ENCODE peak calls at places on chromosome 10, in five cellular contexts. One of them, this sample, is unnamed. For H3K27me3, the result is how much of the 10 kb centered on the place peaks cover.

GRCh38 chr10:62885656-62886461 is 69.7 kb upstream of the EGR2 start:
- DNase-seq in tibial artery: no peak
- DNase-seq in upper lobe of left lung: no peak
- DNase-seq in trophoblast cell: no peak
- DNase-seq in lower lobe of right lung: no peak
- DNase-seq in this sample: no peak

GRCh38 chr10:99007457-99007856 is 228.2 kb downstream of the HPSE2 start:
- DNase-seq in tibial artery: no peak
- DNase-seq in upper lobe of left lung: no peak
- DNase-seq in trophoblast cell: no peak
- DNase-seq in lower lobe of right lung: no peak
- DNase-seq in this sample: no peak

GRCh38 chr10:99296605-99297004 is 32.6 kb upstream of the CNNM1 start:
- DNase-seq in tibial artery: no peak
- DNase-seq in upper lobe of left lung: no peak
- DNase-seq in trophoblast cell: no peak
- DNase-seq in lower lobe of right lung: no peak
- DNase-seq in this sample: no peak

GRCh38 chr10:1188556-1189135 is 132.5 kb downstream of the WDR37 start:
- DNase-seq in tibial artery: no peak
- DNase-seq in upper lobe of left lung: no peak
- DNase-seq in trophoblast cell: no peak
- DNase-seq in lower lobe of right lung: peak
- DNase-seq in this sample: no peak

GRCh38 chr10:42769653-42770052 is 12.9 kb upstream of the BMS1 start:
- DNase-seq in tibial artery: no peak
- DNase-seq in upper lobe of left lung: peak
- DNase-seq in trophoblast cell: peak
- DNase-seq in lower lobe of right lung: no peak
- DNase-seq in this sample: no peak

GRCh38 chr10:107163904-107164861 is at the start of gene SORCS1:
- DNase-seq in tibial artery: no peak
- DNase-seq in upper lobe of left lung: peak
- DNase-seq in trophoblast cell: no peak
- DNase-seq in lower lobe of right lung: no peak
- DNase-seq in this sample: no peak

GRCh38 chr10:3186365-3186764 is 13.8 kb upstream of the PITRM1 start:
- DNase-seq in tibial artery: no peak
- DNase-seq in upper lobe of left lung: no peak
- DNase-seq in trophoblast cell: no peak
- DNase-seq in lower lobe of right lung: no peak
- DNase-seq in this sample: peak

GRCh38 chr10:73920084-73920483 is 9.2 kb downstream of the PLAU start:
- DNase-seq in tibial artery: peak
- DNase-seq in upper lobe of left lung: no peak
- DNase-seq in trophoblast cell: peak
- DNase-seq in lower lobe of right lung: no peak
- DNase-seq in this sample: no peak

GRCh38 chr10:24900888-24901685 is 51.3 kb downstream of the PRTFDC1 start:
- DNase-seq in tibial artery: no peak
- DNase-seq in upper lobe of left lung: no peak
- DNase-seq in trophoblast cell: no peak
- DNase-seq in lower lobe of right lung: no peak
- DNase-seq in this sample: no peak

GRCh38 chr10:107619124-107619523 is 454.6 kb upstream of the SORCS1 start:
- DNase-seq in tibial artery: no peak
- DNase-seq in upper lobe of left lung: no peak
- DNase-seq in trophoblast cell: no peak
- DNase-seq in lower lobe of right lung: no peak
- DNase-seq in this sample: no peak

GRCh38 chr10:90822508-90822907 is 35.3 kb downstream of the HTR7 start:
- DNase-seq in tibial artery: no peak
- DNase-seq in upper lobe of left lung: no peak
- DNase-seq in trophoblast cell: no peak
- DNase-seq in lower lobe of right lung: no peak
- DNase-seq in this sample: no peak

GRCh38 chr10:76902949-76903348 is 734.7 kb downstream of the KCNMA1 start:
- DNase-seq in tibial artery: no peak
- DNase-seq in upper lobe of left lung: peak
- DNase-seq in trophoblast cell: peak
- DNase-seq in lower lobe of right lung: peak
- DNase-seq in this sample: no peak

GRCh38 chr10:70440296-70441160 is 953 bp downstream of the NODAL start:
- DNase-seq in tibial artery: peak
- DNase-seq in upper lobe of left lung: peak
- DNase-seq in trophoblast cell: no peak
- DNase-seq in lower lobe of right lung: no peak
- DNase-seq in this sample: no peak

GRCh38 chr10:74011762-74012161 is 13.8 kb downstream of the VCL start:
- DNase-seq in tibial artery: peak
- DNase-seq in upper lobe of left lung: no peak
- DNase-seq in trophoblast cell: no peak
- DNase-seq in lower lobe of right lung: no peak
- DNase-seq in this sample: no peak

GRCh38 chr10:43689618-43689954 is 40.9 kb upstream of the ZNF32 start:
- DNase-seq in tibial artery: peak
- DNase-seq in upper lobe of left lung: peak
- DNase-seq in trophoblast cell: no peak
- DNase-seq in lower lobe of right lung: peak
- DNase-seq in this sample: no peak

GRCh38 chr10:92486637-92487036 is 87.3 kb downstream of the IDE start:
- DNase-seq in tibial artery: no peak
- DNase-seq in upper lobe of left lung: no peak
- DNase-seq in trophoblast cell: no peak
- DNase-seq in lower lobe of right lung: no peak
- DNase-seq in this sample: no peak

GRCh38 chr10:78861456-78862327 is 207.1 kb upstream of the ZMIZ1 start:
- DNase-seq in tibial artery: no peak
- DNase-seq in upper lobe of left lung: no peak
- DNase-seq in trophoblast cell: no peak
- DNase-seq in lower lobe of right lung: no peak
- DNase-seq in this sample: no peak
- H3K27me3 ChIP-seq in tibial artery: under half
- H3K27me3 ChIP-seq in upper lobe of left lung: under half
- H3K27me3 ChIP-seq in trophoblast cell: under half
- H3K27me3 ChIP-seq in lower lobe of right lung: under half
- H3K27me3 ChIP-seq in this sample: under half

GRCh38 chr10:133226251-133226808 is 3.7 kb upstream of the UTF1 start:
- DNase-seq in tibial artery: no peak
- DNase-seq in upper lobe of left lung: peak
- DNase-seq in trophoblast cell: no peak
- DNase-seq in lower lobe of right lung: no peak
- DNase-seq in this sample: no peak
- H3K27me3 ChIP-seq in tibial artery: under half
- H3K27me3 ChIP-seq in upper lobe of left lung: under half
- H3K27me3 ChIP-seq in trophoblast cell: under half
- H3K27me3 ChIP-seq in lower lobe of right lung: half or more
- H3K27me3 ChIP-seq in this sample: under half

GRCh38 chr10:100714566-100714950 is 30.8 kb upstream of the PAX2 start:
- DNase-seq in tibial artery: no peak
- DNase-seq in upper lobe of left lung: no peak
- DNase-seq in trophoblast cell: no peak
- DNase-seq in lower lobe of right lung: no peak
- DNase-seq in this sample: no peak

GRCh38 chr10:100713049-100713858 is 32.1 kb upstream of the PAX2 start:
- DNase-seq in tibial artery: no peak
- DNase-seq in upper lobe of left lung: peak
- DNase-seq in trophoblast cell: no peak
- DNase-seq in lower lobe of right lung: no peak
- DNase-seq in this sample: no peak

GRCh38 chr10:100713859-100714565 is 31.4 kb upstream of the PAX2 start:
- DNase-seq in tibial artery: no peak
- DNase-seq in upper lobe of left lung: peak
- DNase-seq in trophoblast cell: no peak
- DNase-seq in lower lobe of right lung: no peak
- DNase-seq in this sample: no peak

GRCh38 chr10:100715445-100716385 is 29.7 kb upstream of the PAX2 start:
- DNase-seq in tibial artery: no peak
- DNase-seq in upper lobe of left lung: peak
- DNase-seq in trophoblast cell: no peak
- DNase-seq in lower lobe of right lung: no peak
- DNase-seq in this sample: no peak

DNA sequence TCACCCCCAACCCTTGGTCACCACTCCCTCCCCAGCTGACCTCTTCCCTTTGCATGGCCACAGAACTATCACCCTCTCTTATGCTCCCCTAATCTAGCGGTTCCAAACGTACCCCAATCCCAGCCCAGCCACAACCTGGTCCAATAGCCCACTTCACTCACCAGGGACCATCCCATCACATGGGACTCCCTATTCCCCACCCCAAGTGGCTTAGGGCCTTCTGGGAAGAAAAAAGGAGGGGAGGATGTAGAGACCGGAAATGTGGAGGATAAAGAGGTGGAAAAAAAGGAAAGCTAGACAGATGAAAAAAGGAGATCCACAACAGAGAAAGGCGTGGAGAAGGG is 30.3 kb upstream of the PAX2 start:
- DNase-seq in tibial artery: no peak
- DNase-seq in upper lobe of left lung: no peak
- DNase-seq in trophoblast cell: no peak
- DNase-seq in lower lobe of right lung: no peak
- DNase-seq in this sample: no peak
- H3K27me3 ChIP-seq in tibial artery: under half
- H3K27me3 ChIP-seq in upper lobe of left lung: half or more
- H3K27me3 ChIP-seq in trophoblast cell: half or more
- H3K27me3 ChIP-seq in lower lobe of right lung: half or more
- H3K27me3 ChIP-seq in this sample: half or more

GRCh38 chr10:11373626-11374310 is 237.7 kb downstream of the USP6NL start:
- DNase-seq in tibial artery: no peak
- DNase-seq in upper lobe of left lung: no peak
- DNase-seq in trophoblast cell: no peak
- DNase-seq in lower lobe of right lung: no peak
- DNase-seq in this sample: no peak
- H3K27me3 ChIP-seq in tibial artery: under half
- H3K27me3 ChIP-seq in upper lobe of left lung: under half
- H3K27me3 ChIP-seq in trophoblast cell: under half
- H3K27me3 ChIP-seq in lower lobe of right lung: under half
- H3K27me3 ChIP-seq in this sample: under half

GRCh38 chr10:8042864-8043568 is 11.5 kb upstream of the GATA3 start:
- DNase-seq in tibial artery: no peak
- DNase-seq in upper lobe of left lung: peak
- DNase-seq in trophoblast cell: no peak
- DNase-seq in lower lobe of right lung: no peak
- DNase-seq in this sample: no peak

GRCh38 chr10:8041284-8042031 is 13.0 kb upstream of the GATA3 start:
- DNase-seq in tibial artery: no peak
- DNase-seq in upper lobe of left lung: no peak
- DNase-seq in trophoblast cell: no peak
- DNase-seq in lower lobe of right lung: no peak
- DNase-seq in this sample: no peak

GRCh38 chr10:8040651-8041050 is 13.8 kb upstream of the GATA3 start:
- DNase-seq in tibial artery: no peak
- DNase-seq in upper lobe of left lung: no peak
- DNase-seq in trophoblast cell: no peak
- DNase-seq in lower lobe of right lung: no peak
- DNase-seq in this sample: no peak

GRCh38 chr10:8043569-8044306 is 10.8 kb upstream of the GATA3 start:
- DNase-seq in tibial artery: no peak
- DNase-seq in upper lobe of left lung: peak
- DNase-seq in trophoblast cell: no peak
- DNase-seq in lower lobe of right lung: no peak
- DNase-seq in this sample: no peak

DNA sequence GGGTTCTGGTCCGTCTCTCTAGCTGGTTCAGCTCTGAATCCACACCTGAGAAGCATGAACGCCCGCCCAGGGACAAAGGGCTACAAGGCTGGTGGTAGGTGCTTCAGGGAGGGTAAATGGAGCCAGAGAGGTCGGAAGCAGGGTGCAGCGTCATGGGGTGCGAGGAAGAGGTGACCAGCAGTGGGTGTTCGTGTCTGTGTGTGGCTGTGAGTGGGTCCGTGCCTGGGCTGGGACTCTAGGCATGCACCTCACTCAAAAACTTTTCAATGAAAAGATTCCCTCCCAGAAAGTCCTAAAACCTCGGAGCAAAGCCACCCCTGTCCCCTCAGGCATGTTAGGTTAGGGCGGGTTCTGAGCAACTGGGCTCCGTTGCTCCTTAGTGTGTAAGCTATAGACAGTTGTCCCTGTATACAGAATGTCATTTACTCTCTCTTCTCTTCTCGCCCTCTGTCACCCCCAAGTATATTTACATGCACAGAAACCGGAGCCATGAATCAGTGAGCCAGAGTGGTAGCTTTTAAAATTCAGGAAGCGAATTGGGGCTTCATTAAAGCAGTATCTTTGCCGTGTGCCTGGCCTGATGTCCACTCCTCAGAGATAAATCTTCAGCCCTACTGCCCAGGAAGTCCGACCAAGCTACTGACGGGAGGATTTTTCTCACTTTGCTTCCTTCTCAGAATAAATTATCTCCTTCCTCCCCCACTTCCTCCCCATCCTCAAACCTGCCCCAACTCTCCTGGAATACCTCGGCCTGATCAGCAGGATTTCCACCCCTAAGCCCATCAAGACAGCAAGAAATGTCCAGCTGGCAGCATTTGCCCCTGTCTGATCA is 12.2 kb upstream of the GATA3 start:
- DNase-seq in tibial artery: peak
- DNase-seq in upper lobe of left lung: no peak
- DNase-seq in trophoblast cell: no peak
- DNase-seq in lower lobe of right lung: no peak
- DNase-seq in this sample: no peak
- H3K27me3 ChIP-seq in tibial artery: under half
- H3K27me3 ChIP-seq in upper lobe of left lung: half or more
- H3K27me3 ChIP-seq in trophoblast cell: half or more
- H3K27me3 ChIP-seq in lower lobe of right lung: half or more
- H3K27me3 ChIP-seq in this sample: half or more

GRCh38 chr10:66828957-66829356 is 96.9 kb upstream of the LRRTM3 start:
- DNase-seq in tibial artery: no peak
- DNase-seq in upper lobe of left lung: no peak
- DNase-seq in trophoblast cell: no peak
- DNase-seq in lower lobe of right lung: no peak
- DNase-seq in this sample: no peak
- H3K27me3 ChIP-seq in tibial artery: under half
- H3K27me3 ChIP-seq in upper lobe of left lung: under half
- H3K27me3 ChIP-seq in trophoblast cell: under half
- H3K27me3 ChIP-seq in lower lobe of right lung: under half
- H3K27me3 ChIP-seq in this sample: under half

GRCh38 chr10:18222870-18223269 is 82.6 kb downstream of the CACNB2 start:
- DNase-seq in tibial artery: no peak
- DNase-seq in upper lobe of left lung: no peak
- DNase-seq in trophoblast cell: no peak
- DNase-seq in lower lobe of right lung: no peak
- DNase-seq in this sample: no peak
- H3K27me3 ChIP-seq in tibial artery: under half
- H3K27me3 ChIP-seq in upper lobe of left lung: under half
- H3K27me3 ChIP-seq in trophoblast cell: under half
- H3K27me3 ChIP-seq in lower lobe of right lung: under half
- H3K27me3 ChIP-seq in this sample: under half

GRCh38 chr10:104642311-104643022 is 1.4 kb downstream of the SORCS3 start:
- DNase-seq in tibial artery: no peak
- DNase-seq in upper lobe of left lung: peak
- DNase-seq in trophoblast cell: no peak
- DNase-seq in lower lobe of right lung: peak
- DNase-seq in this sample: no peak
- H3K27me3 ChIP-seq in tibial artery: under half
- H3K27me3 ChIP-seq in upper lobe of left lung: under half
- H3K27me3 ChIP-seq in trophoblast cell: under half
- H3K27me3 ChIP-seq in lower lobe of right lung: half or more
- H3K27me3 ChIP-seq in this sample: under half